ENCODE peak calls at places on chromosome 3, in four cellular contexts. B, E, C and O are unnamed samples.

GRCh38 chr3:35498506-35499210 is 140.7 kb upstream of the ARPP21 start:
- DNase-seq in B (no peak), E (no peak), C (no peak), O (no peak)

GRCh38 chr3:177201707-177202397 is 4.6 kb upstream of the TBL1XR1 start:
- DNase-seq in B (peak), E (no peak), C (no peak), O (no peak)

GRCh38 chr3:87461443-87461842 is 185.1 kb upstream of the POU1F1 start:
- DNase-seq in B (no peak), E (no peak), C (no peak), O (no peak)

GRCh38 chr3:4356642-4357041 is 53.5 kb downstream of the SETMAR start:
- DNase-seq in B (no peak), E (no peak), C (no peak), O (no peak)

GRCh38 chr3:107132674-107133073 is 244.6 kb upstream of the CCDC54 start:
- DNase-seq in B (no peak), E (no peak), C (no peak), O (no peak)

GRCh38 chr3:178043084-178043483 is 493.2 kb upstream of the KCNMB2 start:
- DNase-seq in B (no peak), E (no peak), C (no peak), O (no peak)

GRCh38 chr3:26639339-26639738 is 16.8 kb downstream of the LRRC3B start:
- DNase-seq in B (no peak), E (no peak), C (no peak), O (no peak)

GRCh38 chr3:27485853-27486252 is 1.7 kb upstream of the SLC4A7 start:
- DNase-seq in B (no peak), E (no peak), C (peak), O (no peak)

GRCh38 chr3:170414202-170414663 is 4.4 kb upstream of the CLDN11 start:
- DNase-seq in B (peak), E (no peak), C (peak), O (peak)

GRCh38 chr3:45670995-45671394 is 18.2 kb upstream of the SACM1L start:
- DNase-seq in B (no peak), E (no peak), C (no peak), O (no peak)

GRCh38 chr3:158791259-158791920 is 10.5 kb upstream of the MFSD1 start:
- DNase-seq in B (no peak), E (no peak), C (peak), O (peak)

GRCh38 chr3:146550743-146551510 is 6.5 kb upstream of the PLSCR1 start:
- DNase-seq in B (no peak), E (no peak), C (no peak), O (peak)

GRCh38 chr3:111801697-111802655 is 57.1 kb upstream of the PHLDB2 start:
- DNase-seq in B (no peak), E (no peak), C (no peak), O (peak)

GRCh38 chr3:2099779-2100191 is 1.1 kb downstream of the CNTN4 start:
- DNase-seq in B (no peak), E (no peak), C (no peak), O (no peak)

GRCh38 chr3:154059798-154060197 is 61.4 kb upstream of the ARHGEF26 start:
- DNase-seq in B (no peak), E (no peak), C (no peak), O (no peak)

GRCh38 chr3:102255736-102256135 is 179.1 kb upstream of the ZPLD1 start:
- DNase-seq in B (no peak), E (no peak), C (no peak), O (no peak)

GRCh38 chr3:126895178-126896066 is 87.5 kb upstream of the PLXNA1 start:
- DNase-seq in B (no peak), E (no peak), C (no peak), O (no peak)

GRCh38 chr3:194714122-194714425 is 28.4 kb downstream of the FAM43A start:
- DNase-seq in B (no peak), E (no peak), C (no peak), O (no peak)

GRCh38 chr3:104604326-104605010 is 762.2 kb upstream of the ALCAM start:
- DNase-seq in B (no peak), E (no peak), C (no peak), O (no peak)

GRCh38 chr3:71006810-71007785 is 576.4 kb downstream of the FOXP1 start:
- DNase-seq in B (no peak), E (no peak), C (no peak), O (no peak)

GRCh38 chr3:164851905-164852304 is 226.4 kb downstream of the SI start:
- DNase-seq in B (no peak), E (no peak), C (no peak), O (no peak)

GRCh38 chr3:24498391-24498790 is 3.7 kb upstream of the THRB start:
- DNase-seq in B (no peak), E (no peak), C (no peak), O (no peak)

GRCh38 chr3:13709706-13710105 is 160.8 kb downstream of the FBLN2 start:
- DNase-seq in B (no peak), E (peak), C (no peak), O (no peak)

GRCh38 chr3:46971742-46972141 is 4.8 kb downstream of the CCDC12 start:
- DNase-seq in B (peak), E (peak), C (no peak), O (no peak)

GRCh38 chr3:147521646-147522045 is 112.5 kb downstream of the ZIC1 start:
- DNase-seq in B (no peak), E (no peak), C (no peak), O (no peak)

GRCh38 chr3:2635511-2635910 is 474.7 kb downstream of the IL5RA start:
- DNase-seq in B (no peak), E (no peak), C (no peak), O (no peak)

GRCh38 chr3:148366743-148367410 is 330.8 kb upstream of the AGTR1 start:
- DNase-seq in B (no peak), E (no peak), C (no peak), O (no peak)

GRCh38 chr3:122533931-122534334 is 19.2 kb upstream of the KPNA1 start:
- DNase-seq in B (no peak), E (no peak), C (no peak), O (peak)

GRCh38 chr3:37944243-37944955 is 46.2 kb upstream of the VILL start:
- DNase-seq in B (no peak), E (no peak), C (no peak), O (no peak)

GRCh38 chr3:48125886-48126622 is 62.2 kb downstream of the CDC25A start:
- DNase-seq in B (no peak), E (no peak), C (no peak), O (no peak)

GRCh38 chr3:168534761-168535160 is 439.0 kb upstream of the GOLIM4 start:
- DNase-seq in B (no peak), E (no peak), C (no peak), O (no peak)

GRCh38 chr3:64687781-64688515 is at the start of gene ADAMTS9:
- DNase-seq in B (no peak), E (peak), C (peak), O (peak)

GRCh38 chr3:176633511-176633910 is 563.8 kb downstream of the TBL1XR1 start:
- DNase-seq in B (no peak), E (no peak), C (peak), O (no peak)

GRCh38 chr3:137988152-137988551 is 21.8 kb upstream of the CLDN18 start:
- DNase-seq in B (no peak), E (no peak), C (no peak), O (no peak)

GRCh38 chr3:134441321-134441720 is 44.5 kb downstream of the ANAPC13 start:
- DNase-seq in B (no peak), E (no peak), C (no peak), O (no peak)

GRCh38 chr3:152508705-152509104 is 240.0 kb downstream of the MBNL1 start:
- DNase-seq in B (no peak), E (no peak), C (no peak), O (no peak)

GRCh38 chr3:162103808-162104207 is 607.2 kb downstream of the OTOL1 start:
- DNase-seq in B (no peak), E (no peak), C (no peak), O (no peak)

GRCh38 chr3:190370369-190370768 is 17.6 kb upstream of the CLDN16 start:
- DNase-seq in B (no peak), E (no peak), C (no peak), O (no peak)

GRCh38 chr3:190366145-190366544 is 21.8 kb upstream of the CLDN16 start:
- DNase-seq in B (no peak), E (no peak), C (no peak), O (no peak)

GRCh38 chr3:190371152-190371551 is 16.8 kb upstream of the CLDN16 start:
- DNase-seq in B (no peak), E (no peak), C (no peak), O (no peak)

GRCh38 chr3:190369701-190370295 is 18.2 kb upstream of the CLDN16 start:
- DNase-seq in B (no peak), E (no peak), C (no peak), O (no peak)

GRCh38 chr3:190368871-190369270 is 19.1 kb upstream of the CLDN16 start:
- DNase-seq in B (no peak), E (no peak), C (no peak), O (no peak)
- H3K4me3 ChIP-seq in B (no peak), E (no peak), C (no peak), O (no peak)

DNA sequence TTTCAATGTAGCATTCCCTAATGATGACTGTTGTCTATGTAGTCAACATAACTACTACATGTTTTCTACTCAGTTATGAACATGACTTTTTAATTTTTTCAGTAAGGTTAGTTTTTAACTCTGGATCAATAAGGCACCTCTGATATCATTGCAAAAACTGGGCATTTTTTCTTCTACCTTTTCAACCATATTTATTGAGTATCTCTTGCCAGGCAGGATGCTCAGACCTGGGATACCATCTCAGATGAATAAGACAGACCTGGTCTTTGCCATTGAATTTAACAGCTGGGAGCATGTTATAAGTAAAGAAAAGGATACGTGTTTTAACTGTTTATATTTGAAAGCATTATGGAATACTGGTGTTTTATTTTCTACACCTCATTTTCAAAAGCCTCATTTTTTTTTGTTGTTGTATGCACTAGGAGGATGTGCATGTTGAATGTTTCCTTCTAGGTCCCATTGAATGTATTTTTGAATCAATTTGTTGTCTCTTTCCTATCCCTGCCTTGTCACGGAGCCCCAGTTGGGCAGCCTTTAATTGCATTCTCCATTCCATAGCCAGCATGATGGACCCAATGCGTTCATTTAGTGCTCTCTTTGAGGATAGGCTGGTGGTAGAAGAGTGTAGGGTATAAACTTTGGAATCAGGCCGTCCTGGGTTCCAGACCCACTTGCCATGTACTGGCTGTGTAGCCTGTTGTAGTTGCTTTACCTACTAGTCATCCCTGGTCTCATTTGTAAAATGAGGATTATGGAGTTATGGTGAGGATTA is 3.7 kb downstream of the TGFBR2 start:
- DNase-seq in B (no peak), E (no peak), C (no peak), O (no peak)
- H3K4me3 ChIP-seq in B (peak), E (peak), C (no peak), O (peak)

DNA sequence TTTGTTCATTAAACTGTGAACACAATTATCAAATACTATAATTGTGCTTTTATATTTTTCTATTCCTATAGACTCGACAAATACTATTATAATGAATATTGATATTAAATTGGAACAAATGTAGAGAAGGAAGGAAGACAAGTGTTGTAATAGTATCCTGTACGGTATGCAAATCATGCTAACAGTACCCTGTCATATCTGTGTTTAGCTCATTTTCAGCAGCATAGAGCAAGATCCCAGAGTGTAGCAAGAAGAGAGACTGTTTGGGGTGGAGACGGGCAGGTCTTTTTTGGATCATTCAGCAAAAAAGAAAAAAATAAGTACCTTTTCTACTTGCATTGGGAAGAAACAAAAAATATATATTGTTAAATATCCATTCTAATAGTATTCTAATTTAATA is 224.1 kb downstream of the TPRG1 start:
- DNase-seq in B (no peak), E (no peak), C (no peak), O (no peak)
- H3K4me3 ChIP-seq in B (no peak), E (no peak), C (no peak), O (no peak)

GRCh38 chr3:181720281-181720680 is 8.6 kb downstream of the SOX2 start:
- DNase-seq in B (no peak), E (no peak), C (no peak), O (no peak)

GRCh38 chr3:181717505-181717904 is 5.8 kb downstream of the SOX2 start:
- DNase-seq in B (no peak), E (no peak), C (no peak), O (no peak)

GRCh38 chr3:181721369-181721768 is 9.6 kb downstream of the SOX2 start:
- DNase-seq in B (no peak), E (no peak), C (no peak), O (no peak)

GRCh38 chr3:181718416-181718815 is 6.7 kb downstream of the SOX2 start:
- DNase-seq in B (no peak), E (no peak), C (no peak), O (no peak)

GRCh38 chr3:181719298-181719859 is 7.7 kb downstream of the SOX2 start:
- DNase-seq in B (no peak), E (no peak), C (no peak), O (no peak)
- H3K4me3 ChIP-seq in B (no peak), E (no peak), C (no peak), O (no peak)